ENCODE peak calls at places on chromosome 16, in four cellular contexts. One of them, this sample, is unnamed.

GRCh38 chr16:78936060-78936459 is 664.5 kb downstream of the MAF start:
- DNase-seq in IMR-90: no peak
- DNase-seq in mesendoderm: no peak
- DNase-seq in H1: no peak
- DNase-seq in this sample: no peak

GRCh38 chr16:50641818-50642187 is 39.3 kb downstream of the SNX20 start:
- DNase-seq in IMR-90: no peak
- DNase-seq in H1: no peak
- DNase-seq in mesendoderm: no peak
- DNase-seq in this sample: no peak

GRCh38 chr16:71626018-71626857 is at the start of gene MARVELD3:
- DNase-seq in H1: peak; percentile 70
- DNase-seq in mesendoderm: peak; percentile 80
- DNase-seq in IMR-90: no peak
- DNase-seq in this sample: peak; percentile 94

GRCh38 chr16:49348408-49349176 is 25.0 kb upstream of the C16orf78 start:
- DNase-seq in mesendoderm: peak; percentile 48
- DNase-seq in IMR-90: no peak
- DNase-seq in H1: no peak
- DNase-seq in this sample: peak; percentile 56

GRCh38 chr16:7303014-7303676 is 29.5 kb upstream of the RBFOX1 start:
- DNase-seq in IMR-90: no peak
- DNase-seq in H1: no peak
- DNase-seq in mesendoderm: peak; percentile 59
- DNase-seq in this sample: peak; percentile 54

GRCh38 chr16:86511317-86512161 is 1.2 kb downstream of the FOXF1 start:
- DNase-seq in IMR-90: peak; percentile 31
- DNase-seq in H1: no peak
- DNase-seq in mesendoderm: peak; percentile 27
- DNase-seq in this sample: peak; percentile 44

GRCh38 chr16:85528528-85529387 is 84.4 kb upstream of the GSE1 start:
- DNase-seq in H1: no peak
- DNase-seq in IMR-90: no peak
- DNase-seq in mesendoderm: no peak
- DNase-seq in this sample: no peak

GRCh38 chr16:89308391-89309333 is 91.2 kb downstream of the ZNF778 start:
- DNase-seq in mesendoderm: peak; percentile 54
- DNase-seq in IMR-90: no peak
- DNase-seq in H1: no peak
- DNase-seq in this sample: peak; percentile 72

GRCh38 chr16:27475561-27475960 is 73.6 kb downstream of the IL21R start:
- DNase-seq in IMR-90: peak; percentile 95
- DNase-seq in mesendoderm: no peak
- DNase-seq in H1: no peak
- DNase-seq in this sample: no peak

DNA sequence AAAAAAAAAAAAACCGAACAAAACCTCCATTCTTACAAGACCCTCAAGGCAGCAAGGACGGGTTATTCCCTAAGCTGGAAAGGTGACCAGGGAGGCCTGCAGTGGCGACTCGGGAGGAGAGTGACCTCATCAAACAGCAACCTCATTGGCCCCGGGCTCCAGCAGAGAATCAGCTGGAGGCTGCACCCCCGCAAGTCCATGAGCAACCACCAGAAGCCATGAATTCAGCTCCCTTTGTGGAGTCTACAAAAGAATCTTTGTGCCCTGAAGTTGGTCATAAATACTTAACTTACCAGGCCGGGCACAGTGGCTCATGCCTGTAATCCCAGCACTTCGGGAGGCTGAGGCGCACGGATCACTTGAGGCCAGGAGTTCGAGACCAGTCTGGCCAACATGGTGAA is 80.9 kb upstream of the CREBBP start:
- DNase-seq in mesendoderm: peak; percentile 48
- DNase-seq in H1: peak; percentile 10
- DNase-seq in IMR-90: peak; percentile 45
- DNase-seq in this sample: no peak
- H3K27me3 ChIP-seq in mesendoderm: no peaks in the 10 kb centered on the region
- H3K27me3 ChIP-seq in H1: no peaks in the 10 kb centered on the region
- H3K27me3 ChIP-seq in IMR-90: no peaks in the 10 kb centered on the region
- H3K27me3 ChIP-seq in this sample: no peaks in the 10 kb centered on the region

DNA sequence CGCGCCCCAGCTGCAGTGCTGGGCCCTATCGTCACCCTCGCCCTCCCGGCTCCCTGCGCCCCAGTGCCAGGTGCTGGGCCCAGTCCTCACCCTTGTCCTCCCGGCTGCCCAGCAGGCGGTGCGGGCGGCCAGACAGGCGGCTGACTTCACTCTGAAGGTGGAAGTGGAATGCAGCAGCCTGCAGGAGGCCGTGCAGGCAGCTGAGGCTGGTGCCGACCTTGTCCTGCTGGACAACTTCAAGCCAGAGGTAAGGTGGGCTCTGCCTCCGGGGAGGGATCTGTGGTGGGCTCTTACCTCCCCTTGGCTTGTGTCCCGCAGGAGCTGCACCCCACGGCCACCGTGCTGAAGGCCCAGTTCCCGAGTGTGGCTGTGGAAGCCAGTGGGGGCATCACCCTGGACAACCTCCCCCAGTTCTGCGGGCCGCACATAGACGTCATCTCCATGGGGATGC is 17.9 kb downstream of the QPRT start:
- DNase-seq in mesendoderm: no peak
- DNase-seq in IMR-90: no peak
- DNase-seq in H1: no peak
- DNase-seq in this sample: no peak
- H4K5ac ChIP-seq in mesendoderm: no peak overlapping the region
- H4K5ac ChIP-seq in IMR-90: no peak overlapping the region
- H4K5ac ChIP-seq in H1: no peak overlapping the region
- H4K5ac ChIP-seq in this sample: no peak overlapping the region

GRCh38 chr16:24609417-24609739 is 70.0 kb downstream of the RBBP6 start:
- DNase-seq in IMR-90: no peak
- DNase-seq in H1: no peak
- DNase-seq in mesendoderm: no peak
- DNase-seq in this sample: no peak
- H3K4me2 ChIP-seq in IMR-90: peak overlapping the region; percentile 71
- H3K4me2 ChIP-seq in H1: peak overlapping the region; percentile 90
- H3K4me2 ChIP-seq in mesendoderm: peak overlapping the region; percentile 49
- H3K4me2 ChIP-seq in this sample: peak overlapping the region; percentile 60

GRCh38 chr16:67280090-67281015 is 1.0 kb downstream of the PLEKHG4 start:
- DNase-seq in H1: no peak
- DNase-seq in mesendoderm: peak; percentile 15
- DNase-seq in IMR-90: no peak
- DNase-seq in this sample: no peak

GRCh38 chr16:67279296-67280089 is at the start of gene PLEKHG4:
- DNase-seq in H1: peak; percentile 27
- DNase-seq in IMR-90: peak; percentile 66
- DNase-seq in mesendoderm: peak; percentile 82
- DNase-seq in this sample: peak; percentile 83

GRCh38 chr16:67277999-67278772 is 1.1 kb upstream of the PLEKHG4 start:
- DNase-seq in mesendoderm: no peak
- DNase-seq in H1: no peak
- DNase-seq in IMR-90: peak; percentile 90
- DNase-seq in this sample: no peak

GRCh38 chr16:67277294-67277998 is 1.9 kb upstream of the PLEKHG4 start:
- DNase-seq in IMR-90: peak; percentile 100
- DNase-seq in H1: no peak
- DNase-seq in mesendoderm: peak; percentile 33
- DNase-seq in this sample: no peak

DNA sequence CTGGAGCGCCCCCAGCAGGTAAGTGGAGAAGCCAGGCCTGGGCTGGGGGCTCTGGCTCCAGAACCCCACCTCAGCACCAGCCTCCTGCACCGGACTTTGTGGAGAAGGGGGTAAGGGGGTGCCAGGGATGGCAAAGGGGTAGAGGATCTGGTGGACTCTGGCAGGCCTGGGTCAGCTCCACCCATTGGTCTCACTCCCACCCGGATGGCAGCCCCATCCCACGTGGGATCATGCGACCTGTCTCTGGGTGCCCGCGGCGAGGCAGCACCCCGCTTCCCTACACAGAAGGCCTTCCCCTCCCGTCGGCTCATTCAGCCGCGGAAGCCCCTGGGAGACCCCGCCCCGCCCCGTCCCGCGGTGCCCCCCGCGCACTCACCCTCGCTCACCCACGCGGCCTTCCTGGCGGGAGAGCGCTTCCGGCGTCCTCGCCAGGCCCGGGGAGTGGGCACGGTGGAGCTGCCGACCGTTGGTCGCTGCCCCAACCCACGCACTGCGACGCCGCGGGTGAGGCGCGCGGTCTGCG is 498 bp upstream of the PLEKHG4 start:
- DNase-seq in mesendoderm: peak; percentile 38
- DNase-seq in H1: no peak
- DNase-seq in IMR-90: no peak
- DNase-seq in this sample: peak; percentile 53
- H3K27me3 ChIP-seq in mesendoderm: no peaks in the 10 kb centered on the region
- H3K27me3 ChIP-seq in H1: peaks cover 15% of the 10 kb centered on the region
- H3K27me3 ChIP-seq in IMR-90: no peaks in the 10 kb centered on the region
- H3K27me3 ChIP-seq in this sample: no peaks in the 10 kb centered on the region

GRCh38 chr16:84139628-84140258 is 5.2 kb downstream of the HSDL1 start:
- DNase-seq in IMR-90: no peak
- DNase-seq in H1: no peak
- DNase-seq in mesendoderm: no peak
- DNase-seq in this sample: no peak

GRCh38 chr16:84138824-84139627 is 6.0 kb downstream of the HSDL1 start:
- DNase-seq in H1: no peak
- DNase-seq in mesendoderm: peak; percentile 72
- DNase-seq in IMR-90: peak; percentile 52
- DNase-seq in this sample: no peak

GRCh38 chr16:84137769-84138357 is 7.1 kb downstream of the HSDL1 start:
- DNase-seq in H1: no peak
- DNase-seq in IMR-90: no peak
- DNase-seq in mesendoderm: peak; percentile 43
- DNase-seq in this sample: no peak

GRCh38 chr16:84137287-84137686 is 7.7 kb downstream of the HSDL1 start:
- DNase-seq in H1: no peak
- DNase-seq in IMR-90: no peak
- DNase-seq in mesendoderm: peak; percentile 72
- DNase-seq in this sample: no peak

GRCh38 chr16:84138500-84138823 is 6.5 kb downstream of the HSDL1 start:
- DNase-seq in H1: no peak
- DNase-seq in IMR-90: no peak
- DNase-seq in mesendoderm: no peak
- DNase-seq in this sample: no peak
- H4K5ac ChIP-seq in H1: no peak overlapping the region
- H4K5ac ChIP-seq in IMR-90: no peak overlapping the region
- H4K5ac ChIP-seq in mesendoderm: no peak overlapping the region
- H4K5ac ChIP-seq in this sample: no peak overlapping the region

DNA sequence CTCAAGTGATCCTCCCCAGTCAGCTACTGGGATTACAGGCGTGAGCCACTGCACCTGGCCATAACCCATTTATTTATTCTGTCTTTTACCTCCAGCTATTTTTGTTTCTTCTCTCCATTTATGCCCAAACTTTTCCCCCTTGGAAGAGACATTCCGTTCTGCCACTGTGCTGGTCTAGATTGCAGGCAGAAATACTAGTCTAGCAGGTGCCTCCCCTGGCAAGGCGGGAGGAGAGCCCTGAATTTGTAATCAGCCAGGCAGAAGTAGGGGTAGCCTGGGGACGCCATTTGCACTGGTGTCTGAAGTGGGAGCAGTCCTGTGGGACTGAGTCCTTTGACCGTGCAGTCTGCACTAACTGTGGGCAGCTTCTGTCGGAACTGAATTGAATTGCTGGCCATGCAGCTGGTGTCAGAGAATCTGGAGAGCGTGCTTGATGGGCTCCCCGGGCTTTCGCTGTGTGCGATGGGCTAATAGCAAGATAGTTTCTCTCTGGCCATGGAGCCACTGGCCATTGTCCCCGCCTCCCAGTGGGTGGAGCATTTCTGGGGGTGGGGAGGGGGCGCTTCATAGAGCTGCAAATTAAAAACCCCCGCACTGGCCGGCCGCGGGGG is 31.5 kb upstream of the LITAF start:
- DNase-seq in mesendoderm: no peak
- DNase-seq in IMR-90: no peak
- DNase-seq in H1: no peak
- DNase-seq in this sample: no peak
- H3K4me2 ChIP-seq in mesendoderm: no peak overlapping the region
- H3K4me2 ChIP-seq in IMR-90: no peak overlapping the region
- H3K4me2 ChIP-seq in H1: no peak overlapping the region
- H3K4me2 ChIP-seq in this sample: no peak overlapping the region

DNA sequence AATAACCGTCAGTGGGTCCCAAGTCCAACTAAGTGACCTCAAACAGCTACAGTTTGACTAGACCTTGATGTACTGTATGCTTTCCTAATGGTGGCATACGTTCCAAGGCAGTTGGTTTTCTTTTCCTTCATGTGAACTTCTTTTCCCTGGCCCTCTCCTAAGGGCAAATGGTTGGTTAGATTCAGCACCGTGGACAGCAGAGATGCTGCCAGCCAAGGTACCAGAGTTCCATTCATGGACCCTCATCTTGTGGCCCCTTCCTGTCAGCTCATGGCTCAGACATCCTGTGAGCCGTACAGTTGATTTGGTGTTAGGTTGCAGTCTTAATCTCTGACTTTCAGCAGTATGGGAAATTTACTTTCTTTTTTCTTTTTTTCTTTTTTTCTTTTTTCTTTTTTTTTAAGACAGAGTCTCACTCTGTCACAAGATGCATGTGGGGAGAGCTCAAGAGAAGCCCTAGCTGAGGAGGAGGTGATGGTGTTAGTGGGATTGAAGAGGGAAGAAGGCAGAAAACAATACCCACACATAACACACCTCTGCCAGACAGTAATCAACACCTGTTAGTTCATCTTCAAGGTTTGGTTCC is 122.4 kb downstream of the USP31 start:
- DNase-seq in mesendoderm: peak; percentile 70
- DNase-seq in H1: no peak
- DNase-seq in IMR-90: peak; percentile 25
- DNase-seq in this sample: peak; percentile 54
- H3K27me3 ChIP-seq in mesendoderm: no peaks in the 10 kb centered on the region
- H3K27me3 ChIP-seq in H1: no peaks in the 10 kb centered on the region
- H3K27me3 ChIP-seq in IMR-90: no peaks in the 10 kb centered on the region
- H3K27me3 ChIP-seq in this sample: no peaks in the 10 kb centered on the region

GRCh38 chr16:2597560-2597902 is 59.7 kb downstream of the PDPK1 start:
- DNase-seq in H1: no peak
- DNase-seq in IMR-90: no peak
- DNase-seq in mesendoderm: no peak
- DNase-seq in this sample: no peak

GRCh38 chr16:2596747-2597559 is 59.1 kb downstream of the PDPK1 start:
- DNase-seq in mesendoderm: no peak
- DNase-seq in H1: no peak
- DNase-seq in IMR-90: no peak
- DNase-seq in this sample: no peak

GRCh38 chr16:2592786-2593185 is 55.0 kb downstream of the PDPK1 start:
- DNase-seq in mesendoderm: no peak
- DNase-seq in H1: no peak
- DNase-seq in IMR-90: no peak
- DNase-seq in this sample: no peak

GRCh38 chr16:2598133-2598641 is 60.4 kb downstream of the PDPK1 start:
- DNase-seq in IMR-90: no peak
- DNase-seq in mesendoderm: no peak
- DNase-seq in H1: no peak
- DNase-seq in this sample: peak; percentile 21

GRCh38 chr16:2595376-2596200 is 57.8 kb downstream of the PDPK1 start:
- DNase-seq in H1: no peak
- DNase-seq in mesendoderm: no peak
- DNase-seq in IMR-90: no peak
- DNase-seq in this sample: no peak
- H4K5ac ChIP-seq in H1: no peak overlapping the region
- H4K5ac ChIP-seq in mesendoderm: no peak overlapping the region
- H4K5ac ChIP-seq in IMR-90: no peak overlapping the region
- H4K5ac ChIP-seq in this sample: no peak overlapping the region

This sample was measured in H9.